ENCODE peak calls at places on chromosome 10, in nine cellular contexts. Q is GM23248, A is GM23338, T is PC-3, H is OCI-LY7, K is neural progenitor cell, S is hepatocyte, R is SK-N-SH, N is HCT116. P is an unnamed sample.

GRCh38 chr10:103273026-103273425 is 3.9 kb upstream of the INA start:
- DNase-seq in Q (peak), A (no peak), T (peak), H (no peak), K (no peak), S (peak), R (no peak), N (peak), P (no peak)

GRCh38 chr10:54869022-54869421 is 68.0 kb upstream of the PCDH15 start:
- DNase-seq in Q (no peak), A (no peak), T (no peak), H (no peak), K (no peak), S (no peak), R (no peak), N (no peak), P (no peak)

GRCh38 chr10:95861401-95861800 is 46.4 kb upstream of the CC2D2B start:
- DNase-seq in Q (no peak), A (no peak), T (no peak), H (no peak), K (no peak), S (no peak), R (no peak), N (no peak), P (no peak)

GRCh38 chr10:131534836-131535235 is 223.3 kb upstream of the TCERG1L start:
- DNase-seq in Q (no peak), A (no peak), T (no peak), H (no peak), K (no peak), S (no peak), R (no peak), N (no peak), P (no peak)

GRCh38 chr10:131555406-131555805 is 243.9 kb upstream of the TCERG1L start:
- DNase-seq in Q (no peak), A (no peak), T (no peak), H (no peak), K (no peak), S (no peak), R (no peak), N (no peak), P (no peak)

GRCh38 chr10:86992456-86992855 is 24.2 kb downstream of the ADIRF start:
- DNase-seq in Q (no peak), A (no peak), T (no peak), H (no peak), K (no peak), S (no peak), R (no peak), N (no peak), P (no peak)

GRCh38 chr10:67506083-67506756 is 189.8 kb downstream of the CTNNA3 start:
- DNase-seq in Q (no peak), A (no peak), T (peak), H (no peak), K (peak), S (no peak), R (no peak), N (no peak), P (no peak)

GRCh38 chr10:72564596-72564995 is 61.3 kb downstream of the MICU1 start:
- DNase-seq in Q (peak), A (no peak), T (no peak), H (no peak), K (no peak), S (no peak), R (no peak), N (no peak), P (no peak)

GRCh38 chr10:28367865-28368541 is 65.1 kb upstream of the MPP7 start:
- DNase-seq in Q (no peak), A (no peak), T (no peak), H (peak), K (no peak), S (no peak), R (no peak), N (no peak), P (peak)

GRCh38 chr10:24993237-24993958 is 22.6 kb downstream of the ENKUR start:
- DNase-seq in Q (peak), A (no peak), T (no peak), H (no peak), K (no peak), S (no peak), R (no peak), N (no peak), P (no peak)

GRCh38 chr10:22253578-22253882 is 35.7 kb upstream of the EBLN1 start:
- DNase-seq in Q (peak), A (peak), T (no peak), H (no peak), K (peak), S (no peak), R (peak), N (no peak), P (no peak)

GRCh38 chr10:113780681-113781250 is 29.3 kb downstream of the PLEKHS1 start:
- DNase-seq in Q (no peak), A (no peak), T (no peak), H (no peak), K (no peak), S (no peak), R (peak), N (no peak), P (no peak)

GRCh38 chr10:10794776-10795175 is 222.9 kb upstream of the CELF2 start:
- DNase-seq in Q (no peak), A (no peak), T (peak), H (no peak), K (no peak), S (no peak), R (no peak), N (no peak), P (no peak)

GRCh38 chr10:100670828-100671479 is 74.4 kb upstream of the PAX2 start:
- DNase-seq in Q (peak), A (peak), T (peak), H (peak), K (peak), S (peak), R (peak), N (no peak), P (peak)

GRCh38 chr10:131579251-131580071 is 267.9 kb upstream of the TCERG1L start:
- DNase-seq in Q (no peak), A (no peak), T (no peak), H (no peak), K (no peak), S (no peak), R (no peak), N (no peak), P (no peak)

GRCh38 chr10:55329796-55330195 is 528.8 kb upstream of the PCDH15 start:
- DNase-seq in Q (no peak), A (no peak), T (no peak), H (no peak), K (no peak), S (no peak), R (no peak), N (no peak), P (no peak)

GRCh38 chr10:122878799-122879338 is 512 bp downstream of the FAM24B start:
- DNase-seq in Q (peak), A (no peak), T (peak), H (peak), K (no peak), S (no peak), R (peak), N (no peak), P (no peak)

GRCh38 chr10:90484518-90484917 is 373.3 kb downstream of the HTR7 start:
- DNase-seq in Q (no peak), A (no peak), T (peak), H (no peak), K (peak), S (no peak), R (no peak), N (no peak), P (no peak)

GRCh38 chr10:67527351-67527750 is 168.6 kb downstream of the CTNNA3 start:
- DNase-seq in Q (no peak), A (no peak), T (no peak), H (no peak), K (no peak), S (no peak), R (no peak), N (no peak), P (no peak)

GRCh38 chr10:63133787-63134557 is 844 bp downstream of the NRBF2 start:
- DNase-seq in Q (peak), A (peak), T (peak), H (peak), K (no peak), S (no peak), R (no peak), N (no peak), P (no peak)

GRCh38 chr10:5945561-5946418 is 31.6 kb downstream of the IL15RA start:
- DNase-seq in Q (peak), A (peak), T (peak), H (no peak), K (no peak), S (peak), R (no peak), N (no peak), P (no peak)

GRCh38 chr10:15236340-15236739 is 67.8 kb upstream of the NMT2 start:
- DNase-seq in Q (peak), A (no peak), T (no peak), H (no peak), K (no peak), S (no peak), R (no peak), N (no peak), P (no peak)

GRCh38 chr10:23755557-23755956 is 316.7 kb downstream of the OTUD1 start:
- DNase-seq in Q (no peak), A (no peak), T (no peak), H (no peak), K (no peak), S (no peak), R (no peak), N (no peak), P (no peak)

GRCh38 chr10:48363617-48364355 is 57.3 kb downstream of the MAPK8 start:
- DNase-seq in Q (peak), A (peak), T (peak), H (peak), K (peak), S (peak), R (peak), N (peak), P (peak)

GRCh38 chr10:62619409-62619730 is 185.2 kb upstream of the ADO start:
- DNase-seq in Q (no peak), A (no peak), T (no peak), H (no peak), K (no peak), S (no peak), R (no peak), N (no peak), P (no peak)

GRCh38 chr10:79582096-79582495 is 21.9 kb upstream of the SFTPA2 start:
- DNase-seq in Q (no peak), A (no peak), T (no peak), H (no peak), K (no peak), S (no peak), R (no peak), N (no peak), P (no peak)

GRCh38 chr10:70363292-70363691 is 19.1 kb downstream of the LRRC20 start:
- DNase-seq in Q (no peak), A (no peak), T (no peak), H (no peak), K (no peak), S (no peak), R (no peak), N (no peak), P (no peak)

GRCh38 chr10:70364772-70365091 is 17.7 kb downstream of the LRRC20 start:
- DNase-seq in Q (no peak), A (no peak), T (no peak), H (no peak), K (no peak), S (no peak), R (no peak), N (no peak), P (no peak)

GRCh38 chr10:70367195-70367796 is 15.1 kb downstream of the LRRC20 start:
- DNase-seq in Q (peak), A (no peak), T (peak), H (no peak), K (no peak), S (no peak), R (no peak), N (no peak), P (no peak)

GRCh38 chr10:70362357-70362756 is 20.1 kb downstream of the LRRC20 start:
- DNase-seq in Q (no peak), A (no peak), T (no peak), H (no peak), K (no peak), S (no peak), R (no peak), N (no peak), P (no peak)

DNA sequence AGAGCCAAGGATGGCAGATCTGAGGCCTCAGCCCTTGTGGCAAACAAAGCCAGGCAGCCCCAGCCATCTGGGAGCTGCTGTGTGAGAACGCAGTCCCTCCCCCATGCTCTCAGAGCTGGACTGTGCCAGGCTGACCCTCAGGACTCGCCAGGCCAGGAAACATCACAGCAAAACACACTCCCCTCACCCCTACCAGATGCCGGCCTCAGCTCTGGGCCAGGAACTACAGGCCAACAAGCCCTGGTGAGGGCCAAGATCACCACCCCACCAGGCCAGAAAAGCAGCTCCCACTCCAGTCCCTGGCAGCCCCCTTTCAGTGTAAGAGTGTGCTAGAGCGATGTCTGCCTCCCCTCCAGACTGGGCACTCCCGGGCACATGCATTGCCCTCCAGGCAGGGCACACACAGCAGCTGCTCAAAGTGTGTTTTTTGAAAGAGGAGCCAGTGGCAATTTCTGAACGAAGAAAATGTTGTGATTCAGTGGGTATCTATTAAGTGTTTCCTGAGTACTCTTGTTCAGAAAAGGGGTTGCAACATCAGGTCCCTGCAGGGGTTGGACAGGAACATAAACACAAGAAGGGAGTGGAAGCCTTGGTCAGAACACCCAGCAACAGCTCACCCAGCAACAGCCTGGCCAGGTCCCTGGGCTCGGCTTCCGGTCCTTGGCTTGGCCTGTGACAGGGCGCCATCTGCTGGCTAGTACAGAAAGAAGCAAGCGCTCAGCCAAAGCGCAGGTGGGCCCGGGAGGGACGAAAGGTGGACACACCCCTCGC is 18.2 kb downstream of the LRRC20 start:
- DNase-seq in Q (peak), A (peak), T (peak), H (peak), K (peak), S (peak), R (peak), N (peak), P (peak)
- H2AFZ ChIP-seq in Q (peak), A (no peak), T (peak), H (peak), K (no peak), S (no peak), R (peak), N (no peak), P (peak)

DNA sequence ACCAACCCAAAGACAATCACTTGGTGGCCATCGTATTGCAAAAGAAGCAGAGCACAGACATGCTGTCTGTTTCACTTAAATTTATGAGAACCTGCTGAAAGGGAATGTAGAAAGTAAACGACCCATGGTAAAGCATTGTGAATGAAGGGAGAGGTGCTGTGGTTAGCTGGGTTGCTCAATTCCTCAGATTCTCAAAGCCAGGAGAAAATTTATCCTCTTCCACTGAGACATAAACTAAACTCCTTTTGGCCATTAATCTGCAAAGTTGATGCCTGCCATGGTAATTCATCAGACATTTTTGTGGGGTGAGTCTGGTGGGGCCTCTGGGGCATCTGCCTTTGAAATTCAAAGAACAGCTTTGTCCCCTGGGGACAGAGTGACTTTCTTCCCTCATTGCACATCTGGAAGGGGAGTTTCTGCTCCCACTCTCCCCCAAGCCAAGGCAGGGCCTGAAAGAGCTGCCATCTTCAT is 951.0 kb downstream of the LRMDA start:
- DNase-seq in Q (peak), A (no peak), T (peak), H (no peak), K (no peak), S (no peak), R (no peak), N (no peak), P (no peak)
- TF ChIP-seq EZH2phosphoT487 in Q (peak), A (no peak), T (no peak), H (no peak), K (no peak), S (no peak), R (no peak), N (no peak), P (no peak)

GRCh38 chr10:7773845-7774801 is 13.7 kb downstream of the KIN start:
- DNase-seq in Q (no peak), A (no peak), T (peak), H (peak), K (no peak), S (no peak), R (no peak), N (no peak), P (no peak)
- H2AFZ ChIP-seq in Q (no peak), A (no peak), T (no peak), H (no peak), K (no peak), S (no peak), R (no peak), N (no peak), P (no peak)

DNA sequence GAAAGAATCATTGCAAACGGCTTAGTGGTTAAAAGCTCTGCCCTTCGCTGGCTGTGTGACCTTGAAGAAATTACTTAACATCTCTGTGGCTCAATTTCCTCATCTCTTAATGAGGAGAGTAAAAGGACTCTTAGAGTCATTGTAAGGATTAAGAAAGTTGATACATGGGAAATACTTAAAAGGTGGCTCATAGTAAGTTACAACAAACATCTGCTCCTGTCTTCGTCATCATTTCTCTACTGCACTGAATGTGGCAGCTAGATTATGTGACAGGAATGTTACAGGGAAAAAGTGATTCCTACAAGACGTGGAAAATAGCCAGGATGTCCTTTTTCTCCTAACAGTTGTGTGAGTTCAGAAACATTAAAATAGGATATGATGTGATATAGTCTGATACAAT is 184.7 kb downstream of the FRMD4A start:
- DNase-seq in Q (peak), A (no peak), T (peak), H (no peak), K (no peak), S (no peak), R (no peak), N (no peak), P (no peak)
- TF ChIP-seq EZH2phosphoT487 in Q (no peak), A (no peak), T (no peak), H (no peak), K (no peak), S (no peak), R (no peak), N (no peak), P (no peak)

DNA sequence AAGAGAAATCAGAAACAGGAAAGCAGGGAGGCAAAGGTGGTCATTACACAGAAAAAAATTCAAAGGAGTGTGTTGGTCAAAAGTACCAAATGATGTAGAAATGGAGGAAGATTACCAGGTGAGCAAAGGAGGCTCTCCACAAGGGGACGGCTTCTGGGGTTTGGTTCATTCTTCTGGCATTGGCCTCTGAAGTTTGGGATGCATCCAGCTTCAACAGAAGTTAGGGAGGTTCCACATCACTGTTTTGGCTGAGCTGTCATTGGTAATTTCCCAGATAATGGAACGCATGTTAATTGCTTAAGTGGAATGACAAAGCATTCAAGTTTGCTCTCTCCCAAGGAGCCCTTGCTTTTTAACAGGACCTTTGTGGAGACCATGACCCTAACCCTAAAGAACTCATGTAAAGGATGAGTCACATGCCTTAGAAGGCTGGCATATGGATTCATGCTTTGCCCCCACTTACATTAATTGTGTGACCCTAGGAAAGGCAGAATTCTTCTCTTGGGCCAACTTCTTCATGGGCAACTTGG is 398.6 kb downstream of the GPAM start:
- DNase-seq in Q (no peak), A (peak), T (no peak), H (no peak), K (no peak), S (no peak), R (no peak), N (no peak), P (no peak)
- H2AFZ ChIP-seq in Q (no peak), A (no peak), T (no peak), H (no peak), K (no peak), S (no peak), R (no peak), N (no peak), P (no peak)

GRCh38 chr10:52450743-52451142 is 136.7 kb downstream of the DKK1 start:
- DNase-seq in Q (no peak), A (no peak), T (no peak), H (no peak), K (no peak), S (no peak), R (no peak), N (no peak), P (no peak)

GRCh38 chr10:52446391-52446790 is 132.3 kb downstream of the DKK1 start:
- DNase-seq in Q (no peak), A (no peak), T (no peak), H (no peak), K (no peak), S (no peak), R (no peak), N (no peak), P (no peak)

GRCh38 chr10:52451817-52452216 is 137.7 kb downstream of the DKK1 start:
- DNase-seq in Q (peak), A (no peak), T (peak), H (no peak), K (no peak), S (no peak), R (no peak), N (no peak), P (no peak)

GRCh38 chr10:52443419-52444388 is 129.6 kb downstream of the DKK1 start:
- DNase-seq in Q (peak), A (no peak), T (peak), H (no peak), K (no peak), S (no peak), R (no peak), N (peak), P (no peak)

GRCh38 chr10:52447931-52448353 is 133.9 kb downstream of the DKK1 start:
- DNase-seq in Q (peak), A (no peak), T (peak), H (no peak), K (no peak), S (no peak), R (no peak), N (no peak), P (no peak)
- TF ChIP-seq EZH2phosphoT487 in Q (no peak), A (no peak), T (no peak), H (no peak), K (no peak), S (no peak), R (no peak), N (no peak), P (no peak)

GRCh38 chr10:89364533-89364932 is 13.3 kb upstream of the IFIT1B start:
- DNase-seq in Q (no peak), A (no peak), T (no peak), H (no peak), K (no peak), S (no peak), R (no peak), N (no peak), P (peak)

GRCh38 chr10:89369142-89370105 is 8.4 kb upstream of the IFIT1B start:
- DNase-seq in Q (peak), A (peak), T (peak), H (peak), K (peak), S (peak), R (peak), N (no peak), P (peak)

GRCh38 chr10:89363766-89364407 is 14.0 kb upstream of the IFIT1B start:
- DNase-seq in Q (no peak), A (no peak), T (no peak), H (no peak), K (no peak), S (no peak), R (no peak), N (no peak), P (peak)

GRCh38 chr10:89371987-89372386 is 5.9 kb upstream of the IFIT1B start:
- DNase-seq in Q (no peak), A (no peak), T (no peak), H (no peak), K (no peak), S (no peak), R (no peak), N (no peak), P (no peak)

GRCh38 chr10:89367529-89367928 is 10.3 kb upstream of the IFIT1B start:
- DNase-seq in Q (no peak), A (no peak), T (no peak), H (no peak), K (peak), S (no peak), R (no peak), N (no peak), P (peak)
- H2AFZ ChIP-seq in Q (no peak), A (no peak), T (no peak), H (no peak), K (peak), S (no peak), R (no peak), N (no peak), P (no peak)

GRCh38 chr10:18196806-18197550 is 56.8 kb downstream of the CACNB2 start:
- DNase-seq in Q (no peak), A (no peak), T (no peak), H (no peak), K (peak), S (no peak), R (no peak), N (no peak), P (no peak)
- TF ChIP-seq EZH2phosphoT487 in Q (no peak), A (no peak), T (no peak), H (no peak), K (no peak), S (no peak), R (no peak), N (no peak), P (no peak)

P was measured in MM.1S.